ENCODE peak calls at places on chromosome 9, in five cellular contexts. One of them, this sample, is unnamed.

GRCh38 chr9:71681104-71681707 is 87.1 kb downstream of the CEMIP2 start:
- DNase-seq in A549: no peak
- DNase-seq in HCT116: no peak
- DNase-seq in glutamatergic neuron: no peak
- DNase-seq in cardiac muscle cell: no peak
- DNase-seq in this sample: no peak

GRCh38 chr9:24351258-24351657 is 194.4 kb downstream of the IZUMO3 start:
- DNase-seq in glutamatergic neuron: no peak
- DNase-seq in cardiac muscle cell: no peak
- DNase-seq in HCT116: no peak
- DNase-seq in A549: no peak
- DNase-seq in this sample: no peak

GRCh38 chr9:13750061-13750460 is 470.6 kb upstream of the MPDZ start:
- DNase-seq in A549: no peak
- DNase-seq in glutamatergic neuron: no peak
- DNase-seq in cardiac muscle cell: no peak
- DNase-seq in HCT116: no peak
- DNase-seq in this sample: no peak

GRCh38 chr9:130770679-130771442 is 64.2 kb upstream of the ABL1 start:
- DNase-seq in glutamatergic neuron: no peak
- DNase-seq in cardiac muscle cell: peak; percentile 62
- DNase-seq in HCT116: peak; percentile 43
- DNase-seq in A549: peak; percentile 72
- DNase-seq in this sample: no peak

GRCh38 chr9:112327718-112328450 is 5.5 kb downstream of the PTBP3 start:
- DNase-seq in glutamatergic neuron: no peak
- DNase-seq in HCT116: no peak
- DNase-seq in A549: no peak
- DNase-seq in cardiac muscle cell: no peak
- DNase-seq in this sample: no peak

GRCh38 chr9:100595391-100596199 is 17.7 kb downstream of the CAVIN4 start:
- DNase-seq in A549: peak; percentile 57
- DNase-seq in cardiac muscle cell: peak; percentile 74
- DNase-seq in HCT116: peak; percentile 44
- DNase-seq in glutamatergic neuron: no peak
- DNase-seq in this sample: peak; percentile 71

GRCh38 chr9:92617951-92618510 is 51.9 kb downstream of the IPPK start:
- DNase-seq in cardiac muscle cell: no peak
- DNase-seq in A549: no peak
- DNase-seq in HCT116: no peak
- DNase-seq in glutamatergic neuron: no peak
- DNase-seq in this sample: no peak

GRCh38 chr9:136621734-136622093 is 41.0 kb upstream of the EGFL7 start:
- DNase-seq in A549: no peak
- DNase-seq in HCT116: no peak
- DNase-seq in glutamatergic neuron: no peak
- DNase-seq in cardiac muscle cell: no peak
- DNase-seq in this sample: no peak

GRCh38 chr9:124392855-124393460 is 22.3 kb downstream of the PSMB7 start:
- DNase-seq in glutamatergic neuron: peak; percentile 39
- DNase-seq in cardiac muscle cell: peak; percentile 42
- DNase-seq in HCT116: peak; percentile 39
- DNase-seq in A549: peak; percentile 87
- DNase-seq in this sample: no peak

GRCh38 chr9:134271338-134272301 is 54.6 kb upstream of the RXRA start:
- DNase-seq in HCT116: no peak
- DNase-seq in glutamatergic neuron: no peak
- DNase-seq in A549: no peak
- DNase-seq in cardiac muscle cell: no peak
- DNase-seq in this sample: no peak

GRCh38 chr9:92954078-92954861 is 6.9 kb downstream of the FGD3 start:
- DNase-seq in glutamatergic neuron: no peak
- DNase-seq in A549: no peak
- DNase-seq in cardiac muscle cell: no peak
- DNase-seq in HCT116: peak; percentile 44
- DNase-seq in this sample: no peak

GRCh38 chr9:107905313-107906027 is 415.9 kb upstream of the KLF4 start:
- DNase-seq in cardiac muscle cell: no peak
- DNase-seq in A549: no peak
- DNase-seq in HCT116: no peak
- DNase-seq in glutamatergic neuron: no peak
- DNase-seq in this sample: no peak

GRCh38 chr9:83144492-83144891 is 81.5 kb upstream of the RASEF start:
- DNase-seq in glutamatergic neuron: no peak
- DNase-seq in HCT116: no peak
- DNase-seq in cardiac muscle cell: no peak
- DNase-seq in A549: no peak
- DNase-seq in this sample: no peak
- TF ChIP-seq CTCF in glutamatergic neuron: no peak
- TF ChIP-seq CTCF in HCT116: no peak
- TF ChIP-seq CTCF in cardiac muscle cell: no peak
- TF ChIP-seq CTCF in A549: no peak
- TF ChIP-seq CTCF in this sample: no peak

DNA sequence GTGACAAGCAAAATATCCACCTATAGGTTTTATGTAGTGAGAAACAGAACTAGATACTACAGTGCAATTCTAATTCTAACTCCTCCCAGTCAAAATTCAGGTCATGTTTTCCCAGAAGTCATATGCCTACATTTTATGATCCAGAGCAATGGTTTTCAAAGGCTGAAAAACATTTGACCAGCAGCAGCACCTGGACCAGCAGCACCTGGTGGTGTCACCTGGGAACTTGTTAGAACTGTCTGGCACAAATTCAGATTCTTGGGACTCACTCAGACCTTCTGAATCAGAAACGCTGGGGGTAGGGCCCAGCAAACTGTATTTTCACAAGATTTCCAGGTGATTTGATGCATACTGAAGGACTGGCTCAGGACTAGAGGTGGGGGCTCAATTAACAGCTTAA is 367.7 kb upstream of the RFX3 start:
- DNase-seq in cardiac muscle cell: no peak
- DNase-seq in glutamatergic neuron: no peak
- DNase-seq in HCT116: no peak
- DNase-seq in A549: no peak
- DNase-seq in this sample: no peak
- TF ChIP-seq CTCF in cardiac muscle cell: no peak
- TF ChIP-seq CTCF in glutamatergic neuron: no peak
- TF ChIP-seq CTCF in HCT116: peak; percentile 36
- TF ChIP-seq CTCF in A549: no peak
- TF ChIP-seq CTCF in this sample: no peak

DNA sequence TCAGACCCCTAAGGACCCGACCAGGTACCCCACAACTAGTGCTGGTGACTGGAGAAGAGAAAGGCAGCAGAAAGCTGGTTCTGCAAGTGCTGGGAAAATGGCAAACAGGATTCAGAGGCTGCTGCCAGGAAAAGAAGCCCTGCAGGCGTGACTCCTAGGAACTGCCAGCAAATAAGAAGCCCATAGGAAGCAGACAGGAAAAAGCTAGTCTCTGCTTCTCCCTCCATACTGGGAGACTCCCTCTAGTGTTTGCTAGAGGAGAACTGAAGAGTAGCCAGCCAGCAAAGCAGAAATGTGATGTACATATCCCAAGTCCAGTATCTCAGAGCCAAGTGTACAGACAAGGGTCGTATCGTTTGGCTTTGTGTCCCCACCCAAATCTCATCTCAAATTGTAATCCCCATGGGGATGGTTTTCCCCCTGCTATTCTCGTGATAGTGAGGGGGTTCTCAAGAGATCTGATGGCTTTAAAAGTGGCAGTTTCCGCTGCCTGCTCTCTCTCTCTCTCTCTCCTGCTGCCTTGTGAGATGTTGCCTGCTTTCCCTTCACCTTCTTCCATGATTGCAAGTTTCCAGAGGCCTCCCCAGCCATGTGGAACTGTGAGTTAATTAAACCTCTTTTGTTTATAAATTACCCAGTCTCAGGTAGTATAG is 38.1 kb upstream of the TUSC1 start:
- DNase-seq in HCT116: no peak
- DNase-seq in A549: peak; percentile 35
- DNase-seq in glutamatergic neuron: peak; percentile 20
- DNase-seq in cardiac muscle cell: peak; percentile 61
- DNase-seq in this sample: peak; percentile 5
- TF ChIP-seq CTCF in HCT116: no peak
- TF ChIP-seq CTCF in A549: peak; percentile 22
- TF ChIP-seq CTCF in glutamatergic neuron: peak; percentile 42
- TF ChIP-seq CTCF in cardiac muscle cell: peak; percentile 87
- TF ChIP-seq CTCF in this sample: no peak

GRCh38 chr9:83013867-83014605 is 48.9 kb downstream of the RASEF start:
- DNase-seq in HCT116: no peak
- DNase-seq in glutamatergic neuron: no peak
- DNase-seq in cardiac muscle cell: no peak
- DNase-seq in A549: no peak
- DNase-seq in this sample: no peak

GRCh38 chr9:83019246-83019645 is 43.7 kb downstream of the RASEF start:
- DNase-seq in HCT116: no peak
- DNase-seq in cardiac muscle cell: no peak
- DNase-seq in A549: no peak
- DNase-seq in glutamatergic neuron: no peak
- DNase-seq in this sample: no peak

GRCh38 chr9:83012578-83013260 is 50.2 kb downstream of the RASEF start:
- DNase-seq in HCT116: no peak
- DNase-seq in glutamatergic neuron: no peak
- DNase-seq in A549: no peak
- DNase-seq in cardiac muscle cell: no peak
- DNase-seq in this sample: no peak

GRCh38 chr9:83013261-83013610 is 49.7 kb downstream of the RASEF start:
- DNase-seq in HCT116: no peak
- DNase-seq in glutamatergic neuron: no peak
- DNase-seq in cardiac muscle cell: no peak
- DNase-seq in A549: peak; percentile 35
- DNase-seq in this sample: no peak

GRCh38 chr9:83015897-83016296 is 47.0 kb downstream of the RASEF start:
- DNase-seq in A549: no peak
- DNase-seq in cardiac muscle cell: no peak
- DNase-seq in HCT116: no peak
- DNase-seq in glutamatergic neuron: no peak
- DNase-seq in this sample: no peak
- TF ChIP-seq CTCF in A549: no peak
- TF ChIP-seq CTCF in cardiac muscle cell: no peak
- TF ChIP-seq CTCF in HCT116: no peak
- TF ChIP-seq CTCF in glutamatergic neuron: no peak
- TF ChIP-seq CTCF in this sample: no peak

This sample was measured in endothelial cell.